ENCODE peak calls at places on chromosomes 3 and 15, in six cellular contexts. G is K562, E is GM12878, F is H1, Q is SK-N-SH, X is HepG2. J is an unnamed sample.

GRCh38 chr3:69324362-69325025 is 61.4 kb downstream of the FRMD4B start:
- DNase-seq in G (no peak), E (no peak), F (peak; percentile 5), Q (peak; percentile 34), X (peak; percentile 7), J (peak; percentile 18)

GRCh38 chr15:98763179-98763578 is 114.8 kb downstream of the IGF1R start:
- DNase-seq in G (no peak), E (no peak), F (no peak), Q (no peak), X (no peak), J (no peak)

GRCh38 chr3:23533596-23534386 is 272.0 kb upstream of the UBE2E1 start:
- DNase-seq in G (no peak), E (no peak), F (no peak), Q (no peak), X (no peak), J (no peak)

GRCh38 chr15:31398677-31399260 is 72.1 kb downstream of the KLF13 start:
- DNase-seq in G (no peak), E (no peak), F (no peak), Q (no peak), X (peak; percentile 24), J (no peak)

GRCh38 chr3:122343654-122344053 is 18.6 kb downstream of the CSTA start:
- DNase-seq in G (no peak), E (no peak), F (no peak), Q (no peak), X (no peak), J (no peak)

GRCh38 chr3:43394071-43394501 is 107.7 kb downstream of the SNRK start:
- DNase-seq in G (no peak), E (no peak), F (no peak), Q (no peak), X (no peak), J (no peak)

GRCh38 chr3:70000028-70000410 is 486 bp downstream of the SAMMSON start:
- DNase-seq in G (no peak), E (no peak), F (no peak), Q (no peak), X (no peak), J (no peak)

GRCh38 chr15:51924146-51925068 is 47.2 kb downstream of the LEO1 start:
- DNase-seq in G (no peak), E (no peak), F (no peak), Q (no peak), X (no peak), J (no peak)

GRCh38 chr15:56820333-56820732 is 87.0 kb upstream of the ZNF280D start:
- DNase-seq in G (no peak), E (no peak), F (no peak), Q (no peak), X (no peak), J (no peak)

GRCh38 chr3:70067860-70068479 is 68.4 kb downstream of the SAMMSON start:
- DNase-seq in G (no peak), E (no peak), F (no peak), Q (no peak), X (no peak), J (no peak)

GRCh38 chr3:112650472-112650871 is 9.5 kb upstream of the CCDC80 start:
- DNase-seq in G (no peak), E (no peak), F (no peak), Q (no peak), X (no peak), J (no peak)

GRCh38 chr3:126782554-126782953 is 78.5 kb downstream of the CHCHD6 start:
- DNase-seq in G (no peak), E (no peak), F (no peak), Q (no peak), X (no peak), J (no peak)

GRCh38 chr15:59180946-59181345 is 25.7 kb upstream of the LDHAL6B start:
- DNase-seq in G (no peak), E (no peak), F (no peak), Q (no peak), X (no peak), J (no peak)

GRCh38 chr3:180267202-180267843 is 230.6 kb upstream of the PEX5L start:
- DNase-seq in G (no peak), E (peak; percentile 69), F (no peak), Q (no peak), X (no peak), J (no peak)

GRCh38 chr15:59687831-59688230 is 1.3 kb downstream of the BNIP2 start:
- DNase-seq in G (no peak), E (peak; percentile 5), F (no peak), Q (peak; percentile 11), X (peak; percentile 15), J (peak; percentile 62)

GRCh38 chr15:35880896-35881295 is 334.9 kb upstream of the DPH6 start:
- DNase-seq in G (no peak), E (no peak), F (no peak), Q (no peak), X (no peak), J (no peak)

GRCh38 chr15:94324117-94324826 is 92.9 kb downstream of the MCTP2 start:
- DNase-seq in G (peak; percentile 49), E (peak; percentile 45), F (peak; percentile 19), Q (peak; percentile 68), X (peak; percentile 34), J (peak; percentile 34)

GRCh38 chr3:134640872-134641470 is 9.9 kb downstream of the KY start:
- DNase-seq in G (peak; percentile 22), E (no peak), F (no peak), Q (peak; percentile 64), X (peak; percentile 26), J (peak; percentile 64)

GRCh38 chr3:160458151-160458550 is 8.6 kb upstream of the TRIM59 start:
- DNase-seq in G (no peak), E (no peak), F (no peak), Q (no peak), X (no peak), J (no peak)

GRCh38 chr15:74038707-74039655 is 43.4 kb downstream of the GOLGA6A start:
- DNase-seq in G (peak; percentile 55), E (no peak), F (no peak), Q (no peak), X (no peak), J (no peak)

GRCh38 chr3:11062704-11063103 is 70.2 kb downstream of the SLC6A1 start:
- DNase-seq in G (no peak), E (no peak), F (no peak), Q (no peak), X (no peak), J (no peak)

GRCh38 chr15:61724276-61724939 is 335.8 kb downstream of the VPS13C start:
- DNase-seq in G (no peak), E (no peak), F (no peak), Q (no peak), X (no peak), J (no peak)

GRCh38 chr3:129656659-129657247 is 50.3 kb upstream of the PLXND1 start:
- DNase-seq in G (no peak), E (no peak), F (no peak), Q (no peak), X (peak; percentile 91), J (no peak)

GRCh38 chr3:90132220-90132619 is 1024.8 kb downstream of the EPHA3 start:
- DNase-seq in G (no peak), E (no peak), F (no peak), Q (no peak), X (no peak), J (no peak)

GRCh38 chr3:141955163-141955562 is 78.7 kb downstream of the ATP1B3 start:
- DNase-seq in G (no peak), E (no peak), F (no peak), Q (no peak), X (no peak), J (no peak)

GRCh38 chr3:30289324-30289723 is 317.1 kb upstream of the TGFBR2 start:
- DNase-seq in G (no peak), E (no peak), F (no peak), Q (no peak), X (peak; percentile 78), J (peak; percentile 55)

GRCh38 chr3:167958141-167958540 is 137.6 kb downstream of the GOLIM4 start:
- DNase-seq in G (no peak), E (no peak), F (no peak), Q (no peak), X (no peak), J (no peak)

GRCh38 chr3:69462022-69462825 is 76.3 kb upstream of the FRMD4B start:
- DNase-seq in G (no peak), E (no peak), F (no peak), Q (no peak), X (no peak), J (no peak)

GRCh38 chr15:25611603-25612002 is 172.8 kb upstream of the UBE3A start:
- DNase-seq in G (no peak), E (no peak), F (no peak), Q (no peak), X (no peak), J (no peak)

GRCh38 chr3:127053450-127053849 is 70.5 kb downstream of the PLXNA1 start:
- DNase-seq in G (no peak), E (no peak), F (no peak), Q (no peak), X (no peak), J (no peak)

GRCh38 chr3:124558898-124559649 is 171.2 kb upstream of the UMPS start:
- DNase-seq in G (no peak), E (no peak), F (no peak), Q (peak; percentile 60), X (no peak), J (no peak)

GRCh38 chr3:15327941-15328340 is 4.4 kb downstream of the SH3BP5 start:
- DNase-seq in G (no peak), E (no peak), F (no peak), Q (no peak), X (no peak), J (no peak)

GRCh38 chr3:26712211-26713026 is 89.8 kb downstream of the LRRC3B start:
- DNase-seq in G (peak; percentile 45), E (no peak), F (no peak), Q (peak; percentile 26), X (peak; percentile 34), J (no peak)

GRCh38 chr15:28208583-28208982 is 109.5 kb upstream of the OCA2 start:
- DNase-seq in G (no peak), E (no peak), F (no peak), Q (no peak), X (no peak), J (no peak)
- TF ChIP-seq GABPA in G (no peak), E (no peak), F (no peak), Q (no peak), X (no peak), J (no peak)

GRCh38 chr3:33751320-33751719 is 33.3 kb upstream of the CLASP2 start:
- DNase-seq in G (no peak), E (no peak), F (no peak), Q (no peak), X (no peak), J (no peak)
- H3K27ac ChIP-seq in G (no peak overlapping the region), E (no peak overlapping the region), F (no peak overlapping the region), Q (no peak overlapping the region), X (no peak overlapping the region), J (no peak overlapping the region)

GRCh38 chr15:32943691-32944090 is 225.9 kb downstream of the GREM1 start:
- DNase-seq in G (no peak), E (no peak), F (no peak), Q (no peak), X (no peak), J (no peak)
- TF ChIP-seq GABPA in G (no peak), E (no peak), F (no peak), Q (no peak), X (no peak), J (no peak)

DNA sequence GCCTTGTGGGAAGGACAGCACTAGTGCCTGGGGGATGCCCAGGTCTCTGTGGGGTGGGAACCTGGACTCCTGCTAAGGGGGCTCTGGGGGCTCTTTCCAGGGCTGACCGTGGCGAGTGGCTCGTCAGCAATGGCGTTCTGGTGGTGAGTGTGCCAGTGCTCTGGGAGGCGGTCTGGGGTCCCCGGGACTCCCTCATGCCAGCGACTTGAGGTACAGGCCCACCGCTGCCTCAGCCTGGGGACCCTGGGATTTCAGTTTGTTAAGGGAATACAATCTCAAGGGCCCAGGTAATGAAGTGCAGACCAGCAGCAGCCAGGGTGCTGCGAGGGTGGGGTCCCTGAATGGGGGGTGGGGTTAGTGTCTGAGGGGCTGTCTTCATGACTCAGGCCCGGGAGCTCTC is 2.5 kb downstream of the PLA2G4B start:
- DNase-seq in G (no peak), E (no peak), F (no peak), Q (no peak), X (no peak), J (no peak)
- H3K27ac ChIP-seq in G (no peak overlapping the region), E (no peak overlapping the region), F (no peak overlapping the region), Q (no peak overlapping the region), X (no peak overlapping the region), J (no peak overlapping the region)